ENCODE peak calls at places on chromosomes 5 and 9, in seven cellular contexts. Z, C, B, I, J, N and V are unnamed samples.

GRCh38 chr5:1709186-1709803 is 90.3 kb downstream of the MRPL36 start:
- DNase-seq in J (no peak), B (no peak), I (no peak), C (no peak), N (no peak), Z (no peak), V (no peak)

GRCh38 chr9:133235549-133236222 is 26.6 kb upstream of the OBP2B start:
- DNase-seq in Z (no peak), B (no peak), C (no peak), I (no peak), N (no peak), J (no peak), V (no peak)

GRCh38 chr5:140011297-140011802 is 31.7 kb downstream of the NRG2 start:
- DNase-seq in J (no peak), Z (peak; percentile 97), N (no peak), I (peak; percentile 1), B (peak; percentile 4), C (no peak), V (no peak)

GRCh38 chr5:131521252-131521651 is 113.8 kb downstream of the RAPGEF6 start:
- DNase-seq in N (no peak), C (no peak), Z (no peak), I (peak; percentile 90), B (no peak), J (no peak), V (no peak)

GRCh38 chr5:27311544-27311943 is 273.2 kb upstream of the CDH9 start:
- DNase-seq in J (no peak), N (no peak), I (peak; percentile 26), B (no peak), C (no peak), Z (no peak), V (no peak)

GRCh38 chr9:72588336-72588735 is 66.9 kb downstream of the TMC1 start:
- DNase-seq in N (no peak), Z (no peak), J (no peak), I (peak; percentile 29), B (no peak), C (no peak), V (no peak)

GRCh38 chr5:139117342-139117884 is 80.8 kb downstream of the SIL1 start:
- DNase-seq in B (no peak), J (no peak), Z (no peak), I (no peak), C (no peak), N (no peak), V (no peak)

GRCh38 chr5:141623197-141623596 is 4.4 kb upstream of the DIAPH1 start:
- DNase-seq in J (no peak), Z (no peak), N (no peak), I (no peak), C (no peak), B (peak; percentile 59), V (peak; percentile 65)

GRCh38 chr9:38108326-38108725 is 39.3 kb upstream of the SHB start:
- DNase-seq in I (no peak), J (no peak), Z (no peak), B (no peak), N (no peak), C (no peak), V (no peak)

GRCh38 chr5:168055982-168056381 is 235.5 kb upstream of the WWC1 start:
- DNase-seq in J (no peak), Z (no peak), C (no peak), N (no peak), B (no peak), I (no peak), V (no peak)

GRCh38 chr9:78144663-78145377 is 91.1 kb upstream of the CEP78 start:
- DNase-seq in Z (no peak), J (no peak), I (no peak), N (no peak), C (no peak), B (no peak), V (no peak)

GRCh38 chr5:73564644-73565165 is 734 bp downstream of the ANKRA2 start:
- DNase-seq in Z (no peak), C (no peak), B (no peak), J (no peak), N (no peak), I (no peak), V (no peak)

GRCh38 chr9:112925058-112925641 is 34.5 kb upstream of the SLC46A2 start:
- DNase-seq in Z (no peak), I (peak; percentile 23), C (no peak), J (peak; percentile 43), B (no peak), N (no peak), V (peak; percentile 20)

GRCh38 chr5:157820593-157821252 is 38.2 kb downstream of the CLINT1 start:
- DNase-seq in Z (no peak), J (peak; percentile 34), I (peak; percentile 65), N (no peak), C (no peak), B (no peak), V (no peak)